ENCODE peak calls at places on chromosome 11, in five cellular contexts. P is ovary; Z is tibial artery; R is stimulated activated CD4-positive, alpha-beta T cell treated with anti-CD3 and anti-CD28 coated beads, Interleukin-12 subunit alpha, Interleukin-12 subunit beta, amount 100 ng/mL, for 24 hours; X is T47D. W is an unnamed sample.

GRCh38 chr11:1442163-1442562 is 44.4 kb downstream of the MOB2 start:
- DNase-seq in X (peak; percentile 86), Z (no peak), P (no peak), R (no peak), W (no peak)

GRCh38 chr11:100865443-100865842 is 178.4 kb downstream of the ARHGAP42 start:
- DNase-seq in Z (no peak), R (no peak), X (no peak), P (no peak), W (no peak)

GRCh38 chr11:32963721-32964120 is 52.0 kb upstream of the DEPDC7 start:
- DNase-seq in R (no peak), X (no peak), P (no peak), Z (no peak), W (no peak)

GRCh38 chr11:129279326-129280026 is 87.4 kb upstream of the ARHGAP32 start:
- DNase-seq in Z (peak; percentile 68), P (peak; percentile 80), R (peak; percentile 38), X (peak; percentile 97), W (peak; percentile 82)

GRCh38 chr11:44315947-44316387 is 6.0 kb upstream of the ALX4 start:
- DNase-seq in R (no peak), P (no peak), Z (no peak), X (no peak), W (no peak)

GRCh38 chr11:65811764-65812475 is 21.8 kb upstream of the SNX32 start:
- DNase-seq in P (no peak), Z (no peak), X (no peak), R (no peak), W (no peak)

GRCh38 chr11:20077973-20078372 is 82.3 kb downstream of the DBX1 start:
- DNase-seq in R (no peak), P (no peak), X (no peak), Z (no peak), W (no peak)

GRCh38 chr11:36817336-36817965 is 219.4 kb upstream of the RAG2 start:
- DNase-seq in P (no peak), Z (no peak), X (no peak), R (no peak), W (no peak)

GRCh38 chr11:8098361-8098760 is 17.4 kb downstream of the TUB start:
- DNase-seq in P (no peak), R (no peak), Z (no peak), X (no peak), W (no peak)

GRCh38 chr11:124876818-124877630 is 11.8 kb downstream of the ROBO3 start:
- DNase-seq in R (no peak), Z (no peak), X (no peak), P (peak; percentile 53), W (no peak)

GRCh38 chr11:109586789-109587188 is 164.8 kb downstream of the C11orf87 start:
- DNase-seq in X (no peak), R (no peak), P (no peak), Z (no peak), W (no peak)

GRCh38 chr11:19326499-19326898 is 85.8 kb upstream of the E2F8 start:
- DNase-seq in R (no peak), X (no peak), P (no peak), Z (no peak), W (no peak)

GRCh38 chr11:134033696-134034491 is 35.0 kb upstream of the JAM3 start:
- DNase-seq in P (peak; percentile 84), X (peak; percentile 95), R (peak; percentile 43), Z (peak; percentile 85), W (peak; percentile 84)